ENCODE peak calls at places on chromosome 9, in seven cellular contexts. One of them, this sample, is unnamed.
A peak's percentile ranks its signal among the peaks of the same experiment; 100 is the strongest.

GRCh38 chr9:22278426-22278825 is 168.2 kb upstream of the DMRTA1 start:
- DNase-seq in GM12865: no peak
- DNase-seq in ascending aorta: no peak
- DNase-seq in AG04450: no peak
- DNase-seq in RWPE1: peak; percentile 14
- DNase-seq in AG09319: no peak
- DNase-seq in cardiac muscle cell: no peak
- DNase-seq in this sample: no peak

GRCh38 chr9:12851331-12851730 is 76.5 kb downstream of the LURAP1L start:
- DNase-seq in ascending aorta: no peak
- DNase-seq in AG09319: no peak
- DNase-seq in cardiac muscle cell: no peak
- DNase-seq in AG04450: no peak
- DNase-seq in GM12865: no peak
- DNase-seq in RWPE1: no peak
- DNase-seq in this sample: no peak

GRCh38 chr9:82797539-82797938 is 265.4 kb downstream of the RASEF start:
- DNase-seq in AG09319: no peak
- DNase-seq in RWPE1: no peak
- DNase-seq in GM12865: no peak
- DNase-seq in ascending aorta: no peak
- DNase-seq in AG04450: no peak
- DNase-seq in cardiac muscle cell: no peak
- DNase-seq in this sample: peak; percentile 12

GRCh38 chr9:19201899-19202891 is 28.3 kb upstream of the DENND4C start:
- DNase-seq in ascending aorta: no peak
- DNase-seq in cardiac muscle cell: peak; percentile 36
- DNase-seq in RWPE1: no peak
- DNase-seq in AG09319: no peak
- DNase-seq in AG04450: no peak
- DNase-seq in GM12865: no peak
- DNase-seq in this sample: peak; percentile 36

GRCh38 chr9:35341585-35341984 is 148.3 kb upstream of the RUSC2 start:
- DNase-seq in RWPE1: no peak
- DNase-seq in AG09319: peak; percentile 70
- DNase-seq in cardiac muscle cell: peak; percentile 82
- DNase-seq in AG04450: peak; percentile 37
- DNase-seq in ascending aorta: peak; percentile 23
- DNase-seq in GM12865: peak; percentile 4
- DNase-seq in this sample: no peak

GRCh38 chr9:99055384-99055783 is 49.5 kb upstream of the TGFBR1 start:
- DNase-seq in ascending aorta: no peak
- DNase-seq in AG04450: no peak
- DNase-seq in GM12865: no peak
- DNase-seq in RWPE1: peak; percentile 38
- DNase-seq in cardiac muscle cell: no peak
- DNase-seq in AG09319: no peak
- DNase-seq in this sample: no peak

GRCh38 chr9:89542461-89543021 is 44.6 kb upstream of the SEMA4D start:
- DNase-seq in AG04450: no peak
- DNase-seq in ascending aorta: no peak
- DNase-seq in GM12865: peak; percentile 55
- DNase-seq in cardiac muscle cell: no peak
- DNase-seq in AG09319: no peak
- DNase-seq in RWPE1: peak; percentile 19
- DNase-seq in this sample: no peak

GRCh38 chr9:112945620-112946208 is 55.0 kb upstream of the SLC46A2 start:
- DNase-seq in RWPE1: no peak
- DNase-seq in ascending aorta: no peak
- DNase-seq in AG04450: no peak
- DNase-seq in GM12865: no peak
- DNase-seq in AG09319: no peak
- DNase-seq in cardiac muscle cell: no peak
- DNase-seq in this sample: peak; percentile 12

GRCh38 chr9:105608685-105609598 is 51.0 kb downstream of the FKTN start:
- DNase-seq in AG09319: peak; percentile 15
- DNase-seq in AG04450: peak; percentile 11
- DNase-seq in GM12865: peak; percentile 57
- DNase-seq in cardiac muscle cell: peak; percentile 68
- DNase-seq in RWPE1: peak; percentile 74
- DNase-seq in ascending aorta: no peak
- DNase-seq in this sample: no peak

GRCh38 chr9:35736201-35736633 is 3.8 kb downstream of the CREB3 start:
- DNase-seq in cardiac muscle cell: peak; percentile 89
- DNase-seq in ascending aorta: no peak
- DNase-seq in RWPE1: peak; percentile 72
- DNase-seq in GM12865: peak; percentile 85
- DNase-seq in AG04450: no peak
- DNase-seq in AG09319: peak; percentile 50
- DNase-seq in this sample: peak; percentile 72

GRCh38 chr9:96350866-96351265 is 32.6 kb downstream of the SLC35D2 start:
- DNase-seq in AG04450: no peak
- DNase-seq in GM12865: no peak
- DNase-seq in cardiac muscle cell: no peak
- DNase-seq in AG09319: no peak
- DNase-seq in ascending aorta: no peak
- DNase-seq in RWPE1: no peak
- DNase-seq in this sample: no peak

GRCh38 chr9:88905506-88905905 is 85.8 kb upstream of the S1PR3 start:
- DNase-seq in ascending aorta: no peak
- DNase-seq in GM12865: no peak
- DNase-seq in RWPE1: no peak
- DNase-seq in AG09319: no peak
- DNase-seq in AG04450: no peak
- DNase-seq in cardiac muscle cell: no peak
- DNase-seq in this sample: no peak

GRCh38 chr9:86720893-86721698 is 226.2 kb downstream of the GAS1 start:
- DNase-seq in AG04450: no peak
- DNase-seq in cardiac muscle cell: peak; percentile 88
- DNase-seq in AG09319: no peak
- DNase-seq in ascending aorta: no peak
- DNase-seq in GM12865: no peak
- DNase-seq in RWPE1: peak; percentile 34
- DNase-seq in this sample: no peak

GRCh38 chr9:5435912-5436311 is 1.8 kb downstream of the PLGRKT start:
- DNase-seq in ascending aorta: no peak
- DNase-seq in cardiac muscle cell: no peak
- DNase-seq in AG09319: no peak
- DNase-seq in RWPE1: no peak
- DNase-seq in AG04450: no peak
- DNase-seq in GM12865: no peak
- DNase-seq in this sample: no peak

GRCh38 chr9:88872171-88872946 is 118.9 kb upstream of the S1PR3 start:
- DNase-seq in RWPE1: no peak
- DNase-seq in GM12865: no peak
- DNase-seq in AG04450: no peak
- DNase-seq in cardiac muscle cell: no peak
- DNase-seq in AG09319: no peak
- DNase-seq in ascending aorta: no peak
- DNase-seq in this sample: no peak

GRCh38 chr9:36144322-36145206 is 8.0 kb downstream of the GLIPR2 start:
- DNase-seq in RWPE1: no peak
- DNase-seq in GM12865: peak; percentile 43
- DNase-seq in AG09319: no peak
- DNase-seq in cardiac muscle cell: no peak
- DNase-seq in ascending aorta: no peak
- DNase-seq in AG04450: no peak
- DNase-seq in this sample: no peak

GRCh38 chr9:122374885-122375420 is 4.1 kb downstream of the PTGS1 start:
- DNase-seq in ascending aorta: no peak
- DNase-seq in RWPE1: peak; percentile 81
- DNase-seq in GM12865: no peak
- DNase-seq in cardiac muscle cell: peak; percentile 91
- DNase-seq in AG09319: peak; percentile 52
- DNase-seq in AG04450: no peak
- DNase-seq in this sample: peak; percentile 44

GRCh38 chr9:21988056-21988990 is 5.9 kb downstream of the CDKN2A start:
- DNase-seq in GM12865: no peak
- DNase-seq in AG09319: no peak
- DNase-seq in ascending aorta: no peak
- DNase-seq in AG04450: no peak
- DNase-seq in RWPE1: no peak
- DNase-seq in cardiac muscle cell: no peak
- DNase-seq in this sample: no peak

GRCh38 chr9:131276107-131276888 is at the start of gene FAM78A:
- DNase-seq in AG09319: no peak
- DNase-seq in ascending aorta: no peak
- DNase-seq in AG04450: no peak
- DNase-seq in RWPE1: no peak
- DNase-seq in GM12865: peak; percentile 72
- DNase-seq in cardiac muscle cell: peak; percentile 22
- DNase-seq in this sample: peak; percentile 65

GRCh38 chr9:131276891-131277672 is 772 bp upstream of the FAM78A start:
- DNase-seq in cardiac muscle cell: no peak
- DNase-seq in GM12865: peak; percentile 40
- DNase-seq in RWPE1: no peak
- DNase-seq in AG09319: no peak
- DNase-seq in ascending aorta: no peak
- DNase-seq in AG04450: no peak
- DNase-seq in this sample: peak; percentile 59

GRCh38 chr9:131273791-131274673 is 2.3 kb downstream of the FAM78A start:
- DNase-seq in cardiac muscle cell: no peak
- DNase-seq in RWPE1: no peak
- DNase-seq in GM12865: peak; percentile 65
- DNase-seq in AG09319: no peak
- DNase-seq in ascending aorta: no peak
- DNase-seq in AG04450: no peak
- DNase-seq in this sample: no peak

GRCh38 chr9:131274674-131275331 is 1.5 kb downstream of the FAM78A start:
- DNase-seq in cardiac muscle cell: no peak
- DNase-seq in ascending aorta: no peak
- DNase-seq in AG04450: no peak
- DNase-seq in GM12865: peak; percentile 60
- DNase-seq in AG09319: no peak
- DNase-seq in RWPE1: no peak
- DNase-seq in this sample: no peak

DNA sequence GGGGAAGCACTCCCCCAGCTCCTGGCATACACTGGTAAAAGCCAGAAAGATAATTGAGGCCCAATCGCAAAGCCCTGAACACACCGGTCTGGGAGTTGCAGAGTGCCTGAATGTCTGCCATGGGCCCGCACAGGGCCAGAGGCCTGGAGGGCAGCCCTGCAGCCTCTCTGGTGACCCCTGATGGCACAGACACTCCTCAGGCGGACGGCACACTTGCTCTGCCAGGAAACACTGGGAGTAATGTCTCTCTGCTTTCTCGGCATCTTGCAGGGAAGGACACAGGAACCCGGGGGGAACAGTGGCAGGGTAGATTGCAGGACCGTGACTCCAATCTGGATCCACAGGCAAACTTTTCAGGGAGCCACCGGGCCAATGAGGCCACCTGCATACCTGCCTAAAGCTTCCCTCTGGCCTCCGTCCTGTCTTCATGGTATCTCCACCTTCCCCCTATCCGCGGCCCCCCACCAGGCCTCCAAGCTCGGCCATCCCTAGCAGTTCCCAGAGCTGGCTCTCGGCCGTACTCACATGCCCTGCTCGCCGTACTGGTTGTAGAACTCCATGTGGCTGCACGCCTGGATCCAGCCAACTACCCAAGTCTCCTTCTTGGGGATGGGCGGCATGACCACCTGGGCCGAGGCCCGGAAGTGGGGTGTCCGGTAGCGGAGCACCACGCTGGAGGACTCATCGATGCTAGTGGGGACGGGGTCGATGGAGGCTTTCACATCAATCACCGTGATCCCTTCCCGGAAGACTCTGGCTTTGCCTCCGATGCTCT is 791 bp downstream of the FAM78A start:
- DNase-seq in GM12865: peak; percentile 76
- DNase-seq in AG04450: no peak
- DNase-seq in cardiac muscle cell: no peak
- DNase-seq in RWPE1: no peak
- DNase-seq in AG09319: no peak
- DNase-seq in ascending aorta: no peak
- DNase-seq in this sample: peak; percentile 44
- TF ChIP-seq CTCF in GM12865: peak; percentile 59
- TF ChIP-seq CTCF in AG04450: no peak
- TF ChIP-seq CTCF in cardiac muscle cell: no peak
- TF ChIP-seq CTCF in RWPE1: no peak
- TF ChIP-seq CTCF in AG09319: no peak
- TF ChIP-seq CTCF in ascending aorta: no peak
- TF ChIP-seq CTCF in this sample: peak; percentile 9

DNA sequence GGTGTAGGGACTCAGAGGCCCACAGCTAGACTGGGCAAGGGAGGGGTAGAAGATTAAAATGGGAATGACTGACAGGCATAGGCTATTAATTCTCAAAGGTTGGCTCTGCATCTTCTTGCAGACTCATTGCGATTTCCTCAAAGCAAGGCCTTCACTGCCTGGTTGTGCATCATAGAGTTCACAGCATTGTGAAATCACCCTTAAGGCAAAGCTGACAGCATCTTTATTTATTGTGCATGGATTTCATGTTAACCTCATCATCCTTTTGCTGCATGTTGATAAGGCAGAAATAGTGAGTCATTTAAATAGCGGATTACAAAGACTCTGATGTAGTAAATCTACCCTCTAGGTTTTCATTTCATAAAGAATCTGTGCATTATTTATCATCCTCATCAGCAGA is 13.6 kb upstream of the PALM2AKAP2 start:
- DNase-seq in cardiac muscle cell: peak; percentile 82
- DNase-seq in ascending aorta: no peak
- DNase-seq in AG04450: peak; percentile 85
- DNase-seq in AG09319: peak; percentile 82
- DNase-seq in GM12865: no peak
- DNase-seq in RWPE1: peak; percentile 91
- DNase-seq in this sample: no peak
- TF ChIP-seq CTCF in cardiac muscle cell: no peak
- TF ChIP-seq CTCF in ascending aorta: no peak
- TF ChIP-seq CTCF in AG04450: no peak
- TF ChIP-seq CTCF in AG09319: no peak
- TF ChIP-seq CTCF in GM12865: no peak
- TF ChIP-seq CTCF in RWPE1: no peak
- TF ChIP-seq CTCF in this sample: no peak

DNA sequence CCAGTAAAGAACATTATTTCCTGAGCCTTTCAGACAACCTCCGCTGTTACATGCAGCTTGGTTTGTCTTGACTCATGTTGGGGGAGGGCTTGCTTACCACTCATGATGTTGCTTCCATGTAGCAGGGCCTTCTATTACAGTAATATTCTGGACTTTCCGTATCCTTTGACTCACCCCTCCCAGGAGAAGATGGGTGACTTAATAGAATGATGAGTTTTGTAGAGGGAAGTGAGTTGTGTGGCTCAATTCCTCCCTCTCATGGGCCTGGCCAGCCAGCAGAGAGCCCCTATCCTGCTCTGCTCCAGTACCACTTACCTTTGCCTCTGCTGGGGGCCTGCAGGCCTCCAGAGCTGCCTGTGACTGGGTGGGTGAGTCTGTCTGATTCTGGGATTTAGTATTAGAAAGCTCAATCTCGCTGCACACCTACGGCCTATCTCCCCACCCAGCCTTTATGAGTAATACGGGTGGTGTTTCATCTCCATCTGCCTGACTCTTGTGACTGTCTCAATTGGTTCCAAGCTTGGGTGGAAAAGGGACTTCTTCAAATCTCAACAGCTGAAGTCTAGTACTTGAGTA is 52.6 kb upstream of the KLF9 start:
- DNase-seq in AG04450: no peak
- DNase-seq in RWPE1: peak; percentile 55
- DNase-seq in ascending aorta: no peak
- DNase-seq in AG09319: no peak
- DNase-seq in cardiac muscle cell: peak; percentile 79
- DNase-seq in GM12865: no peak
- DNase-seq in this sample: no peak
- TF ChIP-seq CTCF in AG04450: no peak
- TF ChIP-seq CTCF in RWPE1: no peak
- TF ChIP-seq CTCF in ascending aorta: no peak
- TF ChIP-seq CTCF in AG09319: no peak
- TF ChIP-seq CTCF in cardiac muscle cell: peak; percentile 9
- TF ChIP-seq CTCF in GM12865: no peak
- TF ChIP-seq CTCF in this sample: no peak

GRCh38 chr9:129887210-129888084 is 52.2 kb downstream of the USP20 start:
- DNase-seq in ascending aorta: no peak
- DNase-seq in AG09319: no peak
- DNase-seq in RWPE1: no peak
- DNase-seq in GM12865: peak; percentile 73
- DNase-seq in AG04450: no peak
- DNase-seq in cardiac muscle cell: peak; percentile 74
- DNase-seq in this sample: no peak
- TF ChIP-seq CTCF in ascending aorta: no peak
- TF ChIP-seq CTCF in AG09319: no peak
- TF ChIP-seq CTCF in RWPE1: no peak
- TF ChIP-seq CTCF in GM12865: peak; percentile 9
- TF ChIP-seq CTCF in AG04450: peak; percentile 57
- TF ChIP-seq CTCF in cardiac muscle cell: peak; percentile 53
- TF ChIP-seq CTCF in this sample: no peak